ENCODE peak calls at places on chromosomes 7 and 10, in six cellular contexts. H is heart left ventricle, W is amniotic stem cell, C is GM23248, S is esophagus squamous epithelium, B is adipocyte. T is an unnamed sample.

GRCh38 chr7:7969306-7970112 is 913 bp downstream of the GLCCI1 start:
- DNase-seq in H (peak), W (no peak), C (peak), S (no peak), B (peak), T (peak)

GRCh38 chr7:130895006-130895750 is 161.2 kb upstream of the KLF14 start:
- DNase-seq in H (no peak), W (no peak), C (no peak), S (no peak), B (no peak), T (no peak)

GRCh38 chr7:40899151-40899550 is 764.3 kb downstream of the SUGCT start:
- DNase-seq in H (no peak), W (no peak), C (no peak), S (no peak), B (no peak), T (no peak)

GRCh38 chr10:44465430-44466115 is 80.7 kb upstream of the CXCL12 start:
- DNase-seq in H (no peak), W (no peak), C (no peak), S (no peak), B (no peak), T (no peak)

GRCh38 chr10:11610855-11611247 is 599 bp downstream of the USP6NL start:
- DNase-seq in H (peak), W (no peak), C (peak), S (no peak), B (peak), T (peak)

GRCh38 chr7:25527665-25528064 is 299.4 kb upstream of the NPVF start:
- DNase-seq in H (no peak), W (no peak), C (no peak), S (no peak), B (no peak), T (no peak)

GRCh38 chr10:129916506-129916995 is 47.5 kb downstream of the EBF3 start:
- DNase-seq in H (no peak), W (no peak), C (no peak), S (no peak), B (no peak), T (no peak)

GRCh38 chr10:132111871-132112341 is 46.2 kb downstream of the JAKMIP3 start:
- DNase-seq in H (peak), W (no peak), C (no peak), S (no peak), B (no peak), T (no peak)

GRCh38 chr10:84177541-84178386 is 4.2 kb downstream of the GPR15LG start:
- DNase-seq in H (peak), W (no peak), C (no peak), S (no peak), B (no peak), T (peak)

GRCh38 chr10:69802424-69803161 is 887 bp downstream of the COL13A1 start:
- DNase-seq in H (peak), W (peak), C (peak), S (no peak), B (peak), T (no peak)

GRCh38 chr10:51215956-51216834 is 141.9 kb downstream of the PRKG1 start:
- DNase-seq in H (no peak), W (no peak), C (peak), S (no peak), B (no peak), T (no peak)